ENCODE peak calls at places on chromosome 6, in nine cellular contexts. One of them, this sample, is unnamed.

GRCh38 chr6:906920-907319 is 214.0 kb upstream of the EXOC2 start:
- DNase-seq in T-helper 17 cell: no peak
- DNase-seq in ACHN: no peak
- DNase-seq in non-pigmented ciliary epithelial cell: peak; percentile 70
- DNase-seq in Caki2: no peak
- DNase-seq in cardiac fibroblast: no peak
- DNase-seq in C1 segment of cervical spinal cord: no peak
- DNase-seq in stimulated activated CD4-positive, alpha-beta T cell treated with anti-CD3 and anti-CD28 coated beads, Interleukin-2, amount 100 ng/mL, for 24 hours: no peak
- DNase-seq in activated T-helper 1 cell treated with Interleukin-2 at 50 U/mL for 16 hours: no peak
- DNase-seq in this sample: no peak

GRCh38 chr6:107866606-107867301 is 42.6 kb upstream of the SCML4 start:
- DNase-seq in T-helper 17 cell: no peak
- DNase-seq in ACHN: peak; percentile 47
- DNase-seq in non-pigmented ciliary epithelial cell: no peak
- DNase-seq in Caki2: peak; percentile 18
- DNase-seq in cardiac fibroblast: peak; percentile 66
- DNase-seq in C1 segment of cervical spinal cord: no peak
- DNase-seq in stimulated activated CD4-positive, alpha-beta T cell treated with anti-CD3 and anti-CD28 coated beads, Interleukin-2, amount 100 ng/mL, for 24 hours: no peak
- DNase-seq in activated T-helper 1 cell treated with Interleukin-2 at 50 U/mL for 16 hours: no peak
- DNase-seq in this sample: peak; percentile 52

GRCh38 chr6:2235782-2236495 is 9.5 kb downstream of the GMDS start:
- DNase-seq in T-helper 17 cell: no peak
- DNase-seq in ACHN: no peak
- DNase-seq in non-pigmented ciliary epithelial cell: no peak
- DNase-seq in Caki2: no peak
- DNase-seq in cardiac fibroblast: no peak
- DNase-seq in C1 segment of cervical spinal cord: no peak
- DNase-seq in stimulated activated CD4-positive, alpha-beta T cell treated with anti-CD3 and anti-CD28 coated beads, Interleukin-2, amount 100 ng/mL, for 24 hours: no peak
- DNase-seq in activated T-helper 1 cell treated with Interleukin-2 at 50 U/mL for 16 hours: no peak
- DNase-seq in this sample: no peak

GRCh38 chr6:28673800-28674671 is 148.4 kb downstream of the GPX5 start:
- DNase-seq in T-helper 17 cell: no peak
- DNase-seq in ACHN: peak; percentile 63
- DNase-seq in non-pigmented ciliary epithelial cell: no peak
- DNase-seq in Caki2: peak; percentile 81
- DNase-seq in cardiac fibroblast: peak; percentile 86
- DNase-seq in C1 segment of cervical spinal cord: no peak
- DNase-seq in stimulated activated CD4-positive, alpha-beta T cell treated with anti-CD3 and anti-CD28 coated beads, Interleukin-2, amount 100 ng/mL, for 24 hours: peak; percentile 81
- DNase-seq in activated T-helper 1 cell treated with Interleukin-2 at 50 U/mL for 16 hours: no peak
- DNase-seq in this sample: peak; percentile 60

GRCh38 chr6:9464583-9464982 is 950.3 kb downstream of the TFAP2A start:
- DNase-seq in T-helper 17 cell: no peak
- DNase-seq in ACHN: no peak
- DNase-seq in non-pigmented ciliary epithelial cell: no peak
- DNase-seq in Caki2: no peak
- DNase-seq in cardiac fibroblast: no peak
- DNase-seq in C1 segment of cervical spinal cord: no peak
- DNase-seq in stimulated activated CD4-positive, alpha-beta T cell treated with anti-CD3 and anti-CD28 coated beads, Interleukin-2, amount 100 ng/mL, for 24 hours: no peak
- DNase-seq in activated T-helper 1 cell treated with Interleukin-2 at 50 U/mL for 16 hours: no peak
- DNase-seq in this sample: no peak

GRCh38 chr6:35148167-35148741 is 7.1 kb upstream of the TCP11 start:
- DNase-seq in T-helper 17 cell: no peak
- DNase-seq in ACHN: no peak
- DNase-seq in non-pigmented ciliary epithelial cell: peak; percentile 24
- DNase-seq in Caki2: no peak
- DNase-seq in cardiac fibroblast: peak; percentile 91
- DNase-seq in C1 segment of cervical spinal cord: no peak
- DNase-seq in stimulated activated CD4-positive, alpha-beta T cell treated with anti-CD3 and anti-CD28 coated beads, Interleukin-2, amount 100 ng/mL, for 24 hours: peak; percentile 41
- DNase-seq in activated T-helper 1 cell treated with Interleukin-2 at 50 U/mL for 16 hours: no peak
- DNase-seq in this sample: no peak

GRCh38 chr6:156774872-156775405 is 2.2 kb upstream of the ARID1B start:
- DNase-seq in T-helper 17 cell: no peak
- DNase-seq in ACHN: no peak
- DNase-seq in non-pigmented ciliary epithelial cell: no peak
- DNase-seq in Caki2: no peak
- DNase-seq in cardiac fibroblast: peak; percentile 37
- DNase-seq in C1 segment of cervical spinal cord: no peak
- DNase-seq in stimulated activated CD4-positive, alpha-beta T cell treated with anti-CD3 and anti-CD28 coated beads, Interleukin-2, amount 100 ng/mL, for 24 hours: no peak
- DNase-seq in activated T-helper 1 cell treated with Interleukin-2 at 50 U/mL for 16 hours: no peak
- DNase-seq in this sample: no peak

GRCh38 chr6:139378882-139379341 is 4.5 kb upstream of the CITED2 start:
- DNase-seq in T-helper 17 cell: no peak
- DNase-seq in ACHN: no peak
- DNase-seq in non-pigmented ciliary epithelial cell: no peak
- DNase-seq in Caki2: peak; percentile 64
- DNase-seq in cardiac fibroblast: peak; percentile 55
- DNase-seq in C1 segment of cervical spinal cord: no peak
- DNase-seq in stimulated activated CD4-positive, alpha-beta T cell treated with anti-CD3 and anti-CD28 coated beads, Interleukin-2, amount 100 ng/mL, for 24 hours: no peak
- DNase-seq in activated T-helper 1 cell treated with Interleukin-2 at 50 U/mL for 16 hours: no peak
- DNase-seq in this sample: peak; percentile 68

GRCh38 chr6:77463308-77463880 is at the start of gene HTR1B:
- DNase-seq in T-helper 17 cell: no peak
- DNase-seq in ACHN: no peak
- DNase-seq in non-pigmented ciliary epithelial cell: no peak
- DNase-seq in Caki2: peak; percentile 42
- DNase-seq in cardiac fibroblast: peak; percentile 68
- DNase-seq in C1 segment of cervical spinal cord: no peak
- DNase-seq in stimulated activated CD4-positive, alpha-beta T cell treated with anti-CD3 and anti-CD28 coated beads, Interleukin-2, amount 100 ng/mL, for 24 hours: no peak
- DNase-seq in activated T-helper 1 cell treated with Interleukin-2 at 50 U/mL for 16 hours: no peak
- DNase-seq in this sample: peak; percentile 51

GRCh38 chr6:33508935-33509926 is 54.9 kb downstream of the ZBTB9 start:
- DNase-seq in T-helper 17 cell: no peak
- DNase-seq in ACHN: no peak
- DNase-seq in non-pigmented ciliary epithelial cell: no peak
- DNase-seq in Caki2: no peak
- DNase-seq in cardiac fibroblast: no peak
- DNase-seq in C1 segment of cervical spinal cord: no peak
- DNase-seq in stimulated activated CD4-positive, alpha-beta T cell treated with anti-CD3 and anti-CD28 coated beads, Interleukin-2, amount 100 ng/mL, for 24 hours: no peak
- DNase-seq in activated T-helper 1 cell treated with Interleukin-2 at 50 U/mL for 16 hours: no peak
- DNase-seq in this sample: no peak

GRCh38 chr6:128363424-128363823 is 157.0 kb downstream of the PTPRK start:
- DNase-seq in T-helper 17 cell: no peak
- DNase-seq in ACHN: no peak
- DNase-seq in non-pigmented ciliary epithelial cell: no peak
- DNase-seq in Caki2: peak; percentile 40
- DNase-seq in cardiac fibroblast: peak; percentile 16
- DNase-seq in C1 segment of cervical spinal cord: no peak
- DNase-seq in stimulated activated CD4-positive, alpha-beta T cell treated with anti-CD3 and anti-CD28 coated beads, Interleukin-2, amount 100 ng/mL, for 24 hours: no peak
- DNase-seq in activated T-helper 1 cell treated with Interleukin-2 at 50 U/mL for 16 hours: no peak
- DNase-seq in this sample: no peak

GRCh38 chr6:125904871-125905270 is 51.7 kb upstream of the HINT3 start:
- DNase-seq in T-helper 17 cell: no peak
- DNase-seq in ACHN: peak; percentile 81
- DNase-seq in non-pigmented ciliary epithelial cell: peak; percentile 45
- DNase-seq in Caki2: peak; percentile 80
- DNase-seq in cardiac fibroblast: peak; percentile 56
- DNase-seq in C1 segment of cervical spinal cord: no peak
- DNase-seq in stimulated activated CD4-positive, alpha-beta T cell treated with anti-CD3 and anti-CD28 coated beads, Interleukin-2, amount 100 ng/mL, for 24 hours: peak; percentile 38
- DNase-seq in activated T-helper 1 cell treated with Interleukin-2 at 50 U/mL for 16 hours: peak; percentile 14
- DNase-seq in this sample: no peak

GRCh38 chr6:123363912-123364311 is 272.8 kb downstream of the TRDN start:
- DNase-seq in T-helper 17 cell: no peak
- DNase-seq in ACHN: no peak
- DNase-seq in non-pigmented ciliary epithelial cell: no peak
- DNase-seq in Caki2: no peak
- DNase-seq in cardiac fibroblast: no peak
- DNase-seq in C1 segment of cervical spinal cord: no peak
- DNase-seq in stimulated activated CD4-positive, alpha-beta T cell treated with anti-CD3 and anti-CD28 coated beads, Interleukin-2, amount 100 ng/mL, for 24 hours: no peak
- DNase-seq in activated T-helper 1 cell treated with Interleukin-2 at 50 U/mL for 16 hours: no peak
- DNase-seq in this sample: no peak

GRCh38 chr6:49790340-49790739 is 3.3 kb upstream of the PGK2 start:
- DNase-seq in T-helper 17 cell: no peak
- DNase-seq in ACHN: no peak
- DNase-seq in non-pigmented ciliary epithelial cell: no peak
- DNase-seq in Caki2: no peak
- DNase-seq in cardiac fibroblast: no peak
- DNase-seq in C1 segment of cervical spinal cord: no peak
- DNase-seq in stimulated activated CD4-positive, alpha-beta T cell treated with anti-CD3 and anti-CD28 coated beads, Interleukin-2, amount 100 ng/mL, for 24 hours: no peak
- DNase-seq in activated T-helper 1 cell treated with Interleukin-2 at 50 U/mL for 16 hours: no peak
- DNase-seq in this sample: no peak

This sample was measured in DMS53.